ENCODE peak calls at places on chromosomes 12 and 14, in eight cellular contexts. A is neural progenitor cell, P is ovary, O is colonic mucosa, B is ascending aorta, T is RWPE2, W is transverse colon, Y is upper lobe of left lung. C is an unnamed sample.

GRCh38 chr12:9730011-9730410 is 2.9 kb downstream of the CLECL1 start:
- DNase-seq in O (no peak), B (no peak), Y (no peak), A (no peak), P (no peak), W (no peak), T (no peak), C (no peak)

GRCh38 chr12:6118891-6119568 is 5.4 kb downstream of the VWF start:
- DNase-seq in B (no peak), W (no peak), T (no peak), A (no peak), Y (no peak), O (no peak), P (no peak), C (no peak)

GRCh38 chr12:38541849-38542248 is 225.3 kb downstream of the ALG10B start:
- DNase-seq in A (no peak), P (no peak), T (no peak), B (no peak), O (no peak), W (no peak), Y (no peak), C (no peak)

GRCh38 chr12:120421701-120422100 is 16.2 kb upstream of the COX6A1 start:
- DNase-seq in A (peak; percentile 57), Y (no peak), B (no peak), O (no peak), T (no peak), W (no peak), P (no peak), C (no peak)

GRCh38 chr14:89540830-89541470 is 123.9 kb upstream of the FOXN3 start:
- DNase-seq in A (no peak), T (no peak), O (no peak), B (no peak), W (no peak), Y (no peak), P (no peak), C (no peak)

GRCh38 chr14:51776102-51776894 is 84.1 kb upstream of the GNG2 start:
- DNase-seq in A (peak; percentile 83), O (peak; percentile 27), Y (no peak), T (no peak), B (no peak), W (peak; percentile 37), P (peak; percentile 56), C (peak; percentile 91)

GRCh38 chr12:94725375-94726168 is 75.2 kb upstream of the TMCC3 start:
- DNase-seq in Y (no peak), W (peak; percentile 23), B (no peak), A (peak; percentile 77), O (peak; percentile 50), P (no peak), T (no peak), C (peak; percentile 46)

GRCh38 chr12:31298510-31298904 is 27.4 kb downstream of the SINHCAF start:
- DNase-seq in W (no peak), O (no peak), Y (no peak), T (no peak), B (no peak), P (no peak), A (no peak), C (no peak)

GRCh38 chr12:27220057-27220987 is 23.8 kb upstream of the STK38L start:
- DNase-seq in P (no peak), Y (no peak), W (no peak), B (no peak), A (no peak), T (no peak), O (no peak), C (no peak)

GRCh38 chr14:37116933-37117844 is 55.2 kb downstream of the SLC25A21 start:
- DNase-seq in B (no peak), Y (no peak), W (no peak), T (no peak), A (no peak), P (no peak), O (no peak), C (no peak)

GRCh38 chr14:99183311-99183710 is 88.7 kb downstream of the BCL11B start:
- DNase-seq in W (no peak), A (no peak), B (no peak), O (no peak), T (no peak), Y (no peak), P (no peak), C (peak; percentile 18)

GRCh38 chr12:107732365-107732764 is 28.6 kb downstream of the PRDM4 start:
- DNase-seq in A (no peak), P (no peak), Y (no peak), O (no peak), B (no peak), W (no peak), T (no peak), C (peak; percentile 10)

GRCh38 chr12:130439250-130439649 is 101.6 kb downstream of the PIWIL1 start:
- DNase-seq in B (no peak), A (no peak), P (no peak), W (no peak), Y (no peak), T (no peak), O (no peak), C (no peak)

GRCh38 chr12:93011100-93011499 is 82.0 kb upstream of the EEA1 start:
- DNase-seq in P (no peak), W (no peak), T (no peak), Y (no peak), B (no peak), O (no peak), A (no peak), C (no peak)

GRCh38 chr14:88630565-88630964 is 67.7 kb downstream of the ZC3H14 start:
- DNase-seq in B (no peak), W (no peak), A (no peak), O (no peak), T (no peak), Y (no peak), P (no peak), C (no peak)

GRCh38 chr12:94218244-94218643 is 69.9 kb downstream of the PLXNC1 start:
- DNase-seq in W (no peak), P (no peak), A (no peak), B (no peak), O (no peak), Y (no peak), T (no peak), C (no peak)

GRCh38 chr12:110217996-110218674 is 62.9 kb upstream of the ATP2A2 start:
- DNase-seq in O (no peak), A (no peak), W (no peak), T (no peak), P (no peak), Y (no peak), B (no peak), C (no peak)

GRCh38 chr14:50344116-50344775 is 32.1 kb downstream of the DMAC2L start:
- DNase-seq in A (no peak), Y (no peak), W (no peak), P (no peak), B (no peak), T (no peak), O (no peak), C (no peak)

GRCh38 chr14:99342204-99342603 is 70.2 kb upstream of the BCL11B start:
- DNase-seq in W (no peak), P (no peak), A (no peak), B (no peak), T (no peak), Y (no peak), O (no peak), C (no peak)

GRCh38 chr14:28766505-28767238 is at the start of gene FOXG1:
- DNase-seq in O (no peak), Y (peak; percentile 79), P (peak; percentile 54), B (no peak), W (no peak), A (peak; percentile 86), T (no peak), C (peak; percentile 98)
- H3K27me3 ChIP-seq in O (peaks cover 71% of the 10 kb centered on the region), Y (peaks cover 16% of the 10 kb centered on the region), P (no peaks in the 10 kb centered on the region), B (peaks cover 37% of the 10 kb centered on the region), W (peaks cover 96% of the 10 kb centered on the region), A (peaks cover 100% of the 10 kb centered on the region), T (peaks cover 90% of the 10 kb centered on the region), C (peaks cover 92% of the 10 kb centered on the region)

DNA sequence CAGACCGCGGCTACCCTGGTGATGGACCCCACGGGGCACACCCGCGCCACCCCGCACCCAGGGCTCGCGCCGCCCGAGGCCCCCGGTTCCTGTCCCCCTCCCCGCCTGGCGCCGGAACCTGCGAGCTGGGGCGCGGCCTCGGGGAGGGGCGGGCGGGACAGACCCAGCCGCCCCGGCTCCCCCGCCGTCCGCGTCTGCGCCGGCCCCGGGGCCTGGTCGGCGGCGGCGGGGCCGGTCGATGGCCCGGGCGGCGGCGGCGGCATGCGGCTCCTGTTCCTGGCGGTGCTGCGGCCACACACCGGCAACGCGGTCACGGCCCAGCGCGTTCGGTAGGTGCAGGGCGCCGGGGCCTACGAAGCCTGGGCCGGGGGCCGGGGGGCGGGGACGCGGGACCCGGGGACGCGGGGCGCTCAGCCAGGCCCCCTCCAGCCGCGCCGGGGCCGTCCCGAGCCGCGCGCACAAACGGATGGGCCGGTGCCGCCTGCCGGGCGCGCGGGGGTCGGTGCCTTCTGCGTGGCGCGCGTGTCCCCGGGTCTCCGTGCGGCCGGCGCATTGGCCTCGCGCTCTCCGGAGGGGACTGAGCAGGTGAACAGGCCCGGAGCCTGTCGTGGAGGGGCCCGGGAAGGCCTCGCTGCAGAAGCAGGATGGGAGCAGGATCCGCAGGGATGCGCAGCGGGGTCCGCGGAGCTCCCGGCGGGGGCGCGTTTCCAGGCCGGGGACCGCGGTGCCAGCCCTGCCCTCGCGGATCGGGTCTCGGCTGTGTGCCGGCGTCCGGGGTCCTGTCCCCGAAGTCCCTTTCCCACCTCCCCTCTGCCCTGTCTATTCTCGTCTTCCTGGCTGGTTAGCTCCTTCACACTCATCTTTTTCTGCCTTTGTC is at the start of gene GLT1D1:
- DNase-seq in B (no peak), O (no peak), Y (peak; percentile 85), W (no peak), T (no peak), P (no peak), A (peak; percentile 72), C (peak; percentile 88)
- H3K4me3 ChIP-seq in B (peak within 1 kb of the TSS; percentile 47), O (no peak within 1 kb of the TSS), Y (peak within 1 kb of the TSS; percentile 31), W (no peak within 1 kb of the TSS), T (no peak within 1 kb of the TSS), P (peak within 1 kb of the TSS; percentile 29), A (peak within 1 kb of the TSS; percentile 58), C (peak within 1 kb of the TSS; percentile 75)

GRCh38 chr14:22564463-22564862 is 24.6 kb downstream of the DAD1 start:
- DNase-seq in O (no peak), Y (no peak), T (no peak), W (no peak), P (no peak), B (no peak), A (no peak), C (no peak)
- H3K36me3 ChIP-seq in O (no peaks in the 10 kb centered on the region), Y (peaks cover 19% of the 10 kb centered on the region), T (peaks cover 58% of the 10 kb centered on the region), W (peaks cover 5% of the 10 kb centered on the region), P (no peaks in the 10 kb centered on the region), B (peaks cover 29% of the 10 kb centered on the region), A (no peaks in the 10 kb centered on the region), C (peaks cover 6% of the 10 kb centered on the region)

GRCh38 chr14:74349757-74350156 is 1.5 kb downstream of the VRTN start:
- DNase-seq in T (no peak), A (peak; percentile 33), Y (no peak), B (no peak), P (no peak), O (peak; percentile 43), W (peak; percentile 24), C (peak; percentile 62)

GRCh38 chr14:74350944-74351323 is 2.7 kb downstream of the VRTN start:
- DNase-seq in Y (no peak), A (no peak), O (no peak), P (no peak), T (no peak), W (no peak), B (no peak), C (no peak)

GRCh38 chr14:74348241-74348734 is at the start of gene VRTN:
- DNase-seq in B (no peak), W (no peak), A (no peak), Y (no peak), O (no peak), T (no peak), P (no peak), C (peak; percentile 70)

GRCh38 chr14:74348735-74349463 is 628 bp downstream of the VRTN start:
- DNase-seq in A (no peak), W (no peak), T (no peak), Y (peak; percentile 68), O (no peak), P (no peak), B (no peak), C (peak; percentile 79)

GRCh38 chr14:74350211-74350943 is 2.1 kb downstream of the VRTN start:
- DNase-seq in W (no peak), B (no peak), T (no peak), O (peak; percentile 33), Y (no peak), A (no peak), P (no peak), C (no peak)
- H3K27me3 ChIP-seq in W (peaks cover 14% of the 10 kb centered on the region), B (no peaks in the 10 kb centered on the region), T (peaks cover 5% of the 10 kb centered on the region), O (no peaks in the 10 kb centered on the region), Y (no peaks in the 10 kb centered on the region), A (no peaks in the 10 kb centered on the region), P (no peaks in the 10 kb centered on the region), C (no peaks in the 10 kb centered on the region)

C was measured in H7.